ENCODE peak calls at places on chromosomes 4 and X, in four cellular contexts. H, D, A and R are unnamed samples.

GRCh38 chr4:148004228-148004813 is 272.4 kb downstream of the ARHGAP10 start:
- DNase-seq in H (no peak), D (no peak), A (no peak), R (no peak)

GRCh38 chr4:70426789-70427188 is 29.0 kb downstream of the OPRPN start:
- DNase-seq in H (no peak), D (no peak), A (no peak), R (no peak)

GRCh38 chrX:121641560-121641959 is 594.1 kb downstream of the GLUD2 start:
- DNase-seq in H (no peak), D (no peak), A (no peak), R (no peak)

GRCh38 chr4:121998024-121998423 is 46.2 kb upstream of the TRPC3 start:
- DNase-seq in H (no peak), D (no peak), A (no peak), R (no peak)

GRCh38 chr4:55500072-55500471 is 46.6 kb downstream of the CLOCK start:
- DNase-seq in H (no peak), D (no peak), A (no peak), R (no peak)

GRCh38 chr4:53490965-53491622 is 100.2 kb downstream of the LNX1 start:
- DNase-seq in H (peak), D (no peak), A (no peak), R (peak)

GRCh38 chrX:137563681-137564651 is 2.0 kb upstream of the ZIC3 start:
- DNase-seq in H (no peak), D (no peak), A (no peak), R (no peak)

GRCh38 chr4:25843340-25844097 is 19.3 kb downstream of the SEL1L3 start:
- DNase-seq in H (no peak), D (no peak), A (no peak), R (no peak)

GRCh38 chr4:126748736-126749135 is 884.0 kb upstream of the INTU start:
- DNase-seq in H (no peak), D (no peak), A (no peak), R (no peak)

GRCh38 chr4:152033621-152034020 is 272.8 kb upstream of the GATB start:
- DNase-seq in H (no peak), D (no peak), A (no peak), R (no peak)

GRCh38 chr4:25590171-25590570 is 65.5 kb upstream of the SLC34A2 start:
- DNase-seq in H (no peak), D (no peak), A (no peak), R (no peak)

GRCh38 chrX:21974011-21974385 is 33.5 kb downstream of the SMS start:
- DNase-seq in H (no peak), D (no peak), A (peak), R (no peak)

GRCh38 chr4:173301518-173302201 is 32.5 kb downstream of the HMGB2 start:
- DNase-seq in H (no peak), D (no peak), A (no peak), R (no peak)

GRCh38 chr4:105426187-105426897 is 47.5 kb downstream of the PPA2 start:
- DNase-seq in H (no peak), D (no peak), A (no peak), R (no peak)

GRCh38 chr4:22434895-22435294 is 81.0 kb downstream of the ADGRA3 start:
- DNase-seq in H (peak), D (no peak), A (no peak), R (peak)

DNA sequence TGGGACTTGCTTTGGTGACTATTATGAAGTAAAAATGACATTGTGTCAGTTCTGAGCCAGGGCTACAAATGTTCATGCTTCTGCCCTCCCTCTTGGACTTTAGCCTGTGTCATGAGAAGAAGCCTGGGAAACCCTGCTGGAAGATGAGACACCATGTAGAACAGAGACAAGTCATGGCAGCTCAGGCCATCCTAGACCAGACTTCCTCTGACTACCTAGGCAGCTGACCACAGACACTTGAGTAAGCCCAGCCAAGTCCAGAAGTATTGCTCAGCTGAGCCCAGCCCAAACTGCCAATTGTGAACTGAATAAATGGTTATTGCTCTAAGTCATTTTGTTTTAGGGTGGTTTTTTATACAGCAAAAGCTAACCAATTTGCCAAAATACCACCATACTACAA is 467.6 kb upstream of the CNKSR2 start:
- DNase-seq in H (no peak), D (no peak), A (no peak), R (no peak)
- TF ChIP-seq SP1 in H (no peak), D (no peak), A (no peak), R (no peak)

DNA sequence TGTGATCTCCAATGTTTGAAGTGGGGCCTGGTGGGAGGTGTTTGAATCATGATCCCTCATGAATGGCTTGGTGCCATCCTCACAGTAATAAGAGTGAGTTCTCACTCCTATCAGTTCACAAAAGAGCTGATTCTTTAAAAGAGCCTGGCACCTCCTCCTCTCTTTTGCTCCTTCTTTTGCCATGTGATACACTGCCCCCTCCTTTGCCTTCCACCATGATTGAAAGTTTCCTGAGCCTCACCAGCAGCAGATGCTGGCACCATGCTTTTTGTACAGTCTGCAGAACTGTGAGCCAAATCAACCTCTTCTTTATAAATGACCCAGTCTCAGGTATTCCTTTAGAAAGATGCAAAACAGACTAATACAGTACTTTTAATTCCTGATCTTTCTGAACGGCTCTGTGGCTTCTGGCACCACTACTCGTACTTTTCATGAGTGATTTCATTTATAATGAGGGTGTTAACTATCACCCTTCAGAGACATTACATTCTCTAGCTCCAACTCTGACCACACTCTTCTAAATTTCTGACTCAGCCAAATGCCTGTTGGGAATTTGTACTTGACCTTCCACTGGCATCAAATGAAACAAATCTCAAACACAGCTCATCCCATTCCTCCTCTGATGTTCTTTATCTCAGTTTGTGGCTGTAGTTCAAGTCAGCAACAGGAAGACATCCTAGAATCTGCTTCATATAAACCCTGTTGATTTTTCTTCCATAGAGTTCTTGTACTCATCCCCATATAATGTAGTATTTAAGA is 4.2 kb downstream of the UFSP2 start:
- DNase-seq in H (no peak), D (no peak), A (no peak), R (no peak)
- TF ChIP-seq SUZ12 in H (no peak), D (no peak), A (no peak), R (no peak)

GRCh38 chr4:139660518-139661149 is 5.0 kb upstream of the MGST2 start:
- DNase-seq in H (peak), D (no peak), A (no peak), R (no peak)
- TF ChIP-seq SP1 in H (no peak), D (no peak), A (no peak), R (no peak)

GRCh38 chrX:119692241-119693031 is 532 bp downstream of the SEPTIN6 start:
- DNase-seq in H (no peak), D (no peak), A (no peak), R (peak)
- TF ChIP-seq SUZ12 in H (no peak), D (no peak), A (no peak), R (no peak)

GRCh38 chr4:8921465-8921864 is 49.8 kb upstream of the HMX1 start:
- DNase-seq in H (no peak), D (no peak), A (no peak), R (peak)

GRCh38 chr4:8917868-8918783 is 46.5 kb upstream of the HMX1 start:
- DNase-seq in H (peak), D (peak), A (no peak), R (peak)

GRCh38 chr4:8920289-8920965 is 48.8 kb upstream of the HMX1 start:
- DNase-seq in H (no peak), D (no peak), A (no peak), R (peak)

GRCh38 chr4:8920969-8921368 is 49.3 kb upstream of the HMX1 start:
- DNase-seq in H (no peak), D (no peak), A (no peak), R (peak)

GRCh38 chr4:8919651-8920288 is 48.1 kb upstream of the HMX1 start:
- DNase-seq in H (no peak), D (no peak), A (no peak), R (peak)
- TF ChIP-seq SP1 in H (no peak), D (no peak), A (no peak), R (no peak)

DNA sequence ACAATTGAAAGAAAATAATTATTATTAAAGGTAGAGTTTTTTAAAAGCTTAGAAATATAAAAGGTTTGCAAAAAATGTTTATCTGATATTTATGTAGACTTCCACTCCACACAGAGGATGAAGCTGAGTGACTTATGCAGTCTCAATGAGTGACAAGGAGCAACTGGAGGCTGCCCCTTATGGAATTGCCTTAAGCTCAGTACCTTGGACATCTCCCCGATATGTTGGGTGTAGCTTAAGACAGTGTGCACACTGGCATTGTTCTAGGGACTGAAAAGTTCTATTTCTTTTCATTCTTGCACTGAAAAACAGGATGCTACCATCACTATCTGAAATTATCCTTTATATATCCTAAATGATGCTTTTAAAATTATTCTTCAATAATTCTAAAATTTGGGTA is 292.1 kb downstream of the PRDM5 start:
- DNase-seq in H (no peak), D (no peak), A (no peak), R (no peak)
- TF ChIP-seq SUZ12 in H (no peak), D (no peak), A (no peak), R (no peak)

DNA sequence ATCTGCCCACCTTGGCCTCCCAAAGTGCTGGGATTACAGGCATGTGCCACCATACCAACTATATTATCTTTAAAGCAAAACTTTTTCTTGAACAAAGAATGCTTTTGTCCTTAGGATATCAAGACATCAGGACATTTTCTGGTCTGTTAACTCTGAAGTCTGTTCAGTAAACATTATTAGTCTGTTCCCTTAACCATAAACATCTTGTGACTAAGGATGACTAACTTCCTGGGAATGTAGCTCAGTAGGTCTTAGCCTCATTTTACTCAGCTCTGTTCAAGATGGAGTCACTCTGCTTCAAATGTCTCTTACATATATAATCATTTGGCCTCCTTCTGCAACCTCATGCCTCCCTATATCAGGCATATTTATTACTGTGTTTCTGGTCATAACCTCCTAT is 122.9 kb downstream of the UBE2NL start:
- DNase-seq in H (no peak), D (no peak), A (no peak), R (no peak)
- TF ChIP-seq SP1 in H (no peak), D (no peak), A (no peak), R (no peak)

GRCh38 chr4:87011340-87012034 is 76.7 kb downstream of the AFF1 start:
- DNase-seq in H (no peak), D (no peak), A (no peak), R (no peak)
- TF ChIP-seq SUZ12 in H (no peak), D (no peak), A (no peak), R (no peak)

GRCh38 chrX:39262641-39263040 is 461.4 kb downstream of the MID1IP1 start:
- DNase-seq in H (no peak), D (no peak), A (no peak), R (no peak)

GRCh38 chrX:39263946-39264483 is 462.8 kb downstream of the MID1IP1 start:
- DNase-seq in H (no peak), D (no peak), A (no peak), R (no peak)

GRCh38 chrX:39268207-39268606 is 466.9 kb downstream of the MID1IP1 start:
- DNase-seq in H (no peak), D (no peak), A (no peak), R (no peak)
- TF ChIP-seq SP1 in H (no peak), D (no peak), A (no peak), R (no peak)

GRCh38 chr4:28443371-28443770 is 1582.7 kb downstream of the STIM2 start:
- DNase-seq in H (no peak), D (no peak), A (no peak), R (no peak)
- TF ChIP-seq SUZ12 in H (no peak), D (no peak), A (no peak), R (no peak)